ENCODE peak calls at places on chromosomes 1 and 21, in five cellular contexts. W is adrenal gland, N is left ventricle myocardium inferior, X is ovary, J is Peyer's patch. U is an unnamed sample.

GRCh38 chr1:7885513-7886298 is 32.8 kb upstream of the UTS2 start:
- DNase-seq in W (no peak), N (no peak), X (no peak), J (no peak), U (no peak)

GRCh38 chr1:19169642-19170041 is 40.4 kb downstream of the UBR4 start:
- DNase-seq in W (no peak), N (no peak), X (no peak), J (no peak), U (no peak)

GRCh38 chr1:166944186-166944967 is 31.0 kb downstream of the ILDR2 start:
- DNase-seq in W (no peak), N (no peak), X (no peak), J (no peak), U (no peak)

GRCh38 chr1:208273386-208274021 is 29.3 kb upstream of the PLXNA2 start:
- DNase-seq in W (no peak), N (no peak), X (no peak), J (no peak), U (no peak)

GRCh38 chr1:205477759-205478247 is 22.0 kb upstream of the BLACAT1 start:
- DNase-seq in W (no peak), N (peak), X (no peak), J (no peak), U (no peak)

GRCh38 chr1:3011631-3012510 is 9.4 kb upstream of the ACTRT2 start:
- DNase-seq in W (no peak), N (peak), X (no peak), J (no peak), U (no peak)

GRCh38 chr1:4084053-4084431 is 184.0 kb upstream of the C1orf174 start:
- DNase-seq in W (no peak), N (no peak), X (no peak), J (no peak), U (no peak)

GRCh38 chr1:3550511-3551289 is 60.6 kb downstream of the MEGF6 start:
- DNase-seq in W (no peak), N (no peak), X (no peak), J (no peak), U (no peak)

GRCh38 chr1:87977145-87977544 is 648.5 kb downstream of the LMO4 start:
- DNase-seq in W (no peak), N (no peak), X (no peak), J (no peak), U (no peak)

GRCh38 chr1:89808429-89809117 is 12.3 kb upstream of the LRRC8D start:
- DNase-seq in W (no peak), N (no peak), X (no peak), J (no peak), U (no peak)

GRCh38 chr21:29237110-29238051 is 61.3 kb upstream of the BACH1 start:
- DNase-seq in W (no peak), N (peak), X (no peak), J (no peak), U (no peak)

DNA sequence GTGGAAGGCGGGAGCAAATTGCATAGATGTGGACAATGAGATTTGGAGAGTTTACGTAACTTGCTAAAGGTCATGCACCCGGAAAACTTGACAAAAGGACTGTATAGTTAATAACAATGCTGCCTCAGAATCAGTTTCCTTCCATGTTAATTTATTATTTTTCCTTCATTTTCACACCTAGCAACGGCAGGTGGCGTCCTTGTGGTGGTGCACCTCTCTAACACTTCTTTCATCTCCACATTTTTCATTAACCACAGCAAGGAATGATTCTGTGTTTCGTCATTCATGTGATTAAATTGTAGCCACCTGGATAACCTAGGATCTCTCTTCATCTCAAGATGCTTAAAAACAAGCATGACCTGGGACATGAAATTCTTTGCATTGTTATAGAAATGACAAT is 2133.0 kb downstream of the NCAM2 start:
- DNase-seq in W (no peak), N (no peak), X (no peak), J (no peak), U (no peak)
- H3K27ac ChIP-seq in W (no peak), N (no peak), X (no peak), J (no peak), U (no peak)

GRCh38 chr1:206581571-206581981 is 30.7 kb downstream of the EIF2D start:
- DNase-seq in W (peak), N (peak), X (no peak), J (peak), U (peak)

GRCh38 chr1:206578959-206579358 is 33.3 kb downstream of the EIF2D start:
- DNase-seq in W (no peak), N (no peak), X (no peak), J (no peak), U (no peak)

GRCh38 chr1:206578115-206578935 is 33.9 kb downstream of the EIF2D start:
- DNase-seq in W (no peak), N (no peak), X (no peak), J (no peak), U (no peak)

GRCh38 chr1:206580438-206581113 is 31.7 kb downstream of the EIF2D start:
- DNase-seq in W (no peak), N (no peak), X (no peak), J (no peak), U (peak)

DNA sequence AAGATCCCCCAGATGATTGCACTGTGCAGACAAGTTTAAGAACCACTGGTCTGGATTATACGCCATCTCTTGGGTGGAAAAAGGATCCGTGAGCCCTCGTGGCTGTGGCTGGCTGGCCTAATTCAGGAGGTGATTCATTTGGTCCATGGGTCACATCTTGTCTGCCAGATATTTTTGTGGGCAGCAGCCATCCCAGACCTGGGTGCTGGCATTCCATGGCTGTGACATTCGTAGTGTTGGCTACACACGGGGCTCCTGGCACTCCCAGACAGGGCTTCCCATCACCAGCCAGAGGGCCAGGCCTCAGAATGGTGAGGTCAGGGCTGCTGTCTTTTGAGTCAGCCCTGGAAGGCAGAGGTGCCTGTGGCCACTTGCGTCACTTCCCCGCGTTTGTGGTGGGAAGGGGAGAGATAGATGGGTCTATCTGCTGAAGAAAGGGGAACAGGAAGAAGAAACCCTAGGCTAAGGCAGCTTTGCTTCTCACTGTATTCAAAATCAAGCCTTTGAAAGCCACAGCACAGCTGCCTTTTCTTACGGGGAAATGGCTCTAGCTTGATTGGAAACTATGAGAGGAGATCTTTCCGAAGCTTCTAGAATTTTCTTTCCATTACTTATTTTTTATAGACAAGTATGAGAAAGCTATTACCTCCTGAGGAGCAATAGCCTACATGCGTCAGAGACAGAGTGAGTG is 32.4 kb downstream of the EIF2D start:
- DNase-seq in W (peak), N (peak), X (no peak), J (peak), U (peak)
- H3K4me3 ChIP-seq in W (no peak), N (no peak), X (no peak), J (peak), U (peak)

GRCh38 chr1:225644666-225645065 is 8.3 kb downstream of the ENAH start:
- DNase-seq in W (no peak), N (no peak), X (no peak), J (no peak), U (no peak)

GRCh38 chr1:225642177-225642576 is 10.7 kb downstream of the ENAH start:
- DNase-seq in W (no peak), N (no peak), X (no peak), J (no peak), U (no peak)

GRCh38 chr1:225650198-225650597 is 2.7 kb downstream of the ENAH start:
- DNase-seq in W (no peak), N (no peak), X (no peak), J (no peak), U (no peak)

GRCh38 chr1:225645194-225645593 is 7.7 kb downstream of the ENAH start:
- DNase-seq in W (no peak), N (no peak), X (no peak), J (no peak), U (no peak)
- H3K27ac ChIP-seq in W (no peak), N (no peak), X (no peak), J (no peak), U (no peak)

GRCh38 chr1:160778976-160779375 is 17.0 kb upstream of the LY9 start:
- DNase-seq in W (no peak), N (no peak), X (no peak), J (no peak), U (no peak)

GRCh38 chr1:160779662-160780397 is 16.1 kb upstream of the LY9 start:
- DNase-seq in W (no peak), N (no peak), X (no peak), J (no peak), U (peak)

GRCh38 chr1:160781129-160781808 is 14.7 kb upstream of the LY9 start:
- DNase-seq in W (no peak), N (no peak), X (no peak), J (no peak), U (no peak)

GRCh38 chr1:160780398-160780755 is 15.6 kb upstream of the LY9 start:
- DNase-seq in W (no peak), N (no peak), X (no peak), J (no peak), U (no peak)

DNA sequence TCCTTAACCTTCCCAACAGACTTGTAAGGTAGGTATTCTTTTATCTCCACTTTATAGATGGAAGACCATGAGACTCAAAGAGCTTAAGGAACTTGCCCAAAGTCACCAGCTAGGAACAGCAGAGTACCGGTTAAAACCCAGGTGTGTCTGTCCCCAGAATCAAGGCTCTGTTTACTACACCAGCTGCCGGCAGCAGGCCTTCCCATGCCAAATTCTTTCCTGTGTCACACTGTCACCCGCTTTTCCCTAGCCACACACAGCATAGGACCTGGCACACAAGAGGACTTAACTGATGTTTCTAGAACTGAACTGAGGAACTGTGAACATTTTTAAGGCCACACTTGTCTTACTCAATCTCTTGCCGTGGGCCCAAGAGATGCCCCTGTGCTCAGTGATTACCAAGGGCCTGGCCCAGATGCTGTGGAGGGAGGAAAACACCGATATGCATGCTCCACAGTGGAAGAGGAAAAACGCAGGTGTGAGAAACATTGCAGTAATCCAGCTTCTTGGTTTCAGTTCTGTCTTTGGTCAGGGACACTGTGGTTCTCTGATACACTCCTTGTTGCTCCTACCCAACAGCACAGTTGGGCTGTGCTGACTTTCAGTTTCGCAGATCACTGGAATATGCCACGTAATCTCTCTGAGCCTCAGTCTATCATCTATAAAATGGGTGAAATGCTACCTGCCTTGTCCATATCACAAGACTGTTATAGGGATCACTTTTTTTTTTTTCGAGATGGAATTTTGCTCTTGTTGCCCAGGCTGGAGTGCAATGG is 13.9 kb upstream of the LY9 start:
- DNase-seq in W (no peak), N (no peak), X (no peak), J (peak), U (no peak)
- H3K4me3 ChIP-seq in W (no peak), N (no peak), X (no peak), J (peak), U (no peak)

DNA sequence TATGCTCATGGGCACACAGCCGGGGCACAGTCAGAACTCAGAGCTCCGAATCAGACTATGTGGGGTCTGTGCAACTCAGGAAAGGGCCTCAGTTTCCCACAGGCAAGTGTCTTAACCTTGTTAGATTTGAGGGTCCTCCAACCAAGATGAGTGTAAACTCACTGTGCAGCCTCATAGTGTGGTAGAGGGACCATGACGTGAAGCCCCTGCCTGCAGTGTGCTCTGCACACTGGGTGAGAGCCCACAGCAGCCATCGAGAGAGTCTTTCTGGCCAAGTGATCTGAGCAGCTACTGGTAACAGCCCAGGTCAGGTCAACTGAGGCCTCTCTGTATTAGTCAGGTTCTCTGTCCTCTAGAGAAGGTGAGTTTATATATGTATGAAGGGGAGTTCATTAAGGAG is 592 bp upstream of the LYPD8 start:
- DNase-seq in W (no peak), N (no peak), X (no peak), J (no peak), U (no peak)
- H3K27ac ChIP-seq in W (no peak), N (no peak), X (no peak), J (no peak), U (no peak)

DNA sequence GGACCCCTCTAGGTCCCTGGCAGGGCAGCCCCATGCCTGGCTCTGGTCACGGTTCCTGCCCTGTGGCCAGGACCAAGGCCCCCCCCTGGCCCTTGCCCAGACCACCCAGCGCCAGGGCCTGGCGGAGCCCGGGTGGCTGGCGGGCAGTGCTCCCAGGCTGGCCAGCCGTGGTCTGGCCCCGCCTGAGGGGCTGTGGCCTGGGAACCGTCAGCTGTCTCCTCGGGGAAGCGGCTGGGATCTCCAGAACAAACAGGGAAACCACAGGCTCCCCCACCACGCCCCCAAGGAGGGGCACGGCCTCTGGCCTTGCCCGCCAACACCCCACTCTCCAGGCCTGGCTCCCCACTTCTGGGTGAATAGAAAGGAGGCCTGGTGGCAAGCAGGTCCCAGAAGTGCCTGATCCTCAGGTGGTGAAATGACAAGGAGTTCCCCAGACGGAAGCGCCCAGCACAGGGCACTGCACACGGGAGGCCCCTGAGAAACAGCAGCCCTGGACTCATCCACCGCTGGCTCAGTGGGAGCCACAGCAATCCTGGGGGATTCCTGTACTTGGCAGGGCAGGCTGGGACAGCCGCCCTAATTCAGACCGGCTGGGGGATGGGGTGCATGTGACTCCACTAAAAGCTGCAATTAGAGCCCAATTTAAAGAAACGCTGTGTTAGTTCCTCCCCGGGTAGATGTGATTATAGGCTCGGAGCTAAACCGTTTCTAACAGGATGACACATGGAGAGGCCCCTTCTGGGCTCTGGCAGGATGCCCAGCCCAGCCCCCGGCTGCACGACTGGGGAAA is 78.8 kb downstream of the RAP1GAP start:
- DNase-seq in W (no peak), N (no peak), X (no peak), J (no peak), U (no peak)
- H3K4me3 ChIP-seq in W (no peak), N (no peak), X (no peak), J (no peak), U (no peak)

DNA sequence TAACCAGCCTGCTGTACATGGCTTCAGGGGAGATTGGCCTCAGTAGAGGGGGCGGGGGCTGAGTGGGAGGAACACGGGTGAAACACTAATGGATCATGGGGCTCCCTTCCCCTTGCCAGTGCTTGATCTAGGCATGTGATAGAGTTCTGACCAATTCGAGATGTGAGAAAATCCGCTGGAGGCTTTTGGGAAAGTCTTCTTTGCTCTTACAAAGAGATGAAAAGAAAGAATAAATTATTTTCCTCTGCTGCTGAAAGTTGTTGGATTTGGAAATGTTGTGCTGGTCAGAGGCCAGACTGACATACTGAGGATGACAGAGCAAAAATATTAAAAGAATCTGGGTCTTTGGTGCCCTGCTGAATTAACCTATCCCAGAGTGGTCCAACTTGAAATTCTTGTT is 5.2 kb upstream of the OTUD7B start:
- DNase-seq in W (no peak), N (no peak), X (no peak), J (no peak), U (no peak)
- H3K27ac ChIP-seq in W (peak), N (no peak), X (no peak), J (no peak), U (no peak)